ENCODE peak calls at places on chromosomes 16 and 17, in five cellular contexts. M is neuronal stem cell, Y is IMR-90, V is mesenchymal stem cell, O is H1. S is an unnamed sample.

GRCh38 chr16:17339764-17340541 is 130.8 kb downstream of the XYLT1 start:
- DNase-seq in M (no peak), Y (peak), V (no peak), O (no peak), S (no peak)

GRCh38 chr17:37490022-37490587 is 414 bp downstream of the DUSP14 start:
- DNase-seq in M (peak), Y (peak), V (peak), O (no peak), S (peak)

GRCh38 chr17:56350592-56350991 is 197.3 kb downstream of the ANKFN1 start:
- DNase-seq in M (no peak), Y (no peak), V (no peak), O (no peak), S (no peak)

GRCh38 chr17:40177275-40177874 is at the start of gene RAPGEFL1:
- DNase-seq in M (peak), Y (peak), V (peak), O (no peak), S (peak)

GRCh38 chr17:32259596-32259995 is 6.0 kb upstream of the RHBDL3 start:
- DNase-seq in M (no peak), Y (peak), V (peak), O (no peak), S (no peak)

GRCh38 chr17:77214328-77214727 is 73.6 kb downstream of the SEC14L1 start:
- DNase-seq in M (no peak), Y (no peak), V (no peak), O (no peak), S (no peak)

GRCh38 chr16:14640538-14640937 is 7.8 kb downstream of the BFAR start:
- DNase-seq in M (no peak), Y (no peak), V (no peak), O (no peak), S (no peak)

GRCh38 chr17:44636562-44636961 is 19.7 kb upstream of the MEIOC start:
- DNase-seq in M (no peak), Y (peak), V (peak), O (no peak), S (no peak)

GRCh38 chr16:24822974-24823373 is 22.8 kb upstream of the SLC5A11 start:
- DNase-seq in M (no peak), Y (no peak), V (no peak), O (no peak), S (no peak)

GRCh38 chr16:87702325-87702811 is 63.4 kb downstream of the KLHDC4 start:
- DNase-seq in M (no peak), Y (peak), V (peak), O (no peak), S (peak)

GRCh38 chr17:77692571-77693161 is 265.8 kb upstream of the TNRC6C start:
- DNase-seq in M (no peak), Y (peak), V (no peak), O (no peak), S (peak)

GRCh38 chr17:48127371-48128051 is 19.9 kb downstream of the SNX11 start:
- DNase-seq in M (no peak), Y (no peak), V (peak), O (no peak), S (no peak)

GRCh38 chr17:45265823-45266222 is 3.9 kb upstream of the SPATA32 start:
- DNase-seq in M (no peak), Y (peak), V (peak), O (no peak), S (no peak)

GRCh38 chr16:49461517-49461951 is 87.9 kb downstream of the C16orf78 start:
- DNase-seq in M (no peak), Y (no peak), V (no peak), O (no peak), S (peak)

GRCh38 chr17:58136669-58137279 is 11.4 kb upstream of the OR4D1 start:
- DNase-seq in M (no peak), Y (no peak), V (no peak), O (no peak), S (peak)

GRCh38 chr17:58341861-58342475 is 10.0 kb downstream of the SUPT4H1 start:
- DNase-seq in M (no peak), Y (no peak), V (no peak), O (no peak), S (no peak)

GRCh38 chr16:88685156-88686061 is 898 bp downstream of the SNAI3 start:
- DNase-seq in M (no peak), Y (peak), V (peak), O (no peak), S (no peak)

GRCh38 chr16:26316683-26317464 is 625.1 kb downstream of the HS3ST4 start:
- DNase-seq in M (peak), Y (no peak), V (no peak), O (peak), S (peak)

GRCh38 chr16:26111900-26112299 is 420.1 kb downstream of the HS3ST4 start:
- DNase-seq in M (no peak), Y (no peak), V (no peak), O (no peak), S (no peak)

GRCh38 chr16:85611205-85611454 is 2.0 kb upstream of the GSE1 start:
- DNase-seq in M (no peak), Y (no peak), V (peak), O (no peak), S (no peak)

GRCh38 chr16:49440156-49441065 is 66.8 kb downstream of the C16orf78 start:
- DNase-seq in M (no peak), Y (no peak), V (no peak), O (no peak), S (no peak)

GRCh38 chr17:61574542-61575351 is 16.3 kb downstream of the NACA2 start:
- DNase-seq in M (peak), Y (peak), V (peak), O (no peak), S (peak)

GRCh38 chr16:29943846-29944669 is 17.8 kb upstream of the TMEM219 start:
- DNase-seq in M (no peak), Y (peak), V (peak), O (no peak), S (peak)

GRCh38 chr16:79601092-79601977 is 798 bp upstream of the MAF start:
- DNase-seq in M (peak), Y (no peak), V (peak), O (no peak), S (peak)

GRCh38 chr16:50323335-50324011 is 45.3 kb downstream of the BRD7 start:
- DNase-seq in M (no peak), Y (peak), V (peak), O (no peak), S (no peak)

GRCh38 chr17:3024346-3024745 is 39.1 kb downstream of the OR1D5 start:
- DNase-seq in M (no peak), Y (no peak), V (no peak), O (no peak), S (no peak)

GRCh38 chr17:44909681-44910144 is 5.6 kb downstream of the GFAP start:
- DNase-seq in M (no peak), Y (peak), V (peak), O (no peak), S (no peak)

GRCh38 chr17:17751996-17752821 is 71.0 kb downstream of the RAI1 start:
- DNase-seq in M (peak), Y (peak), V (peak), O (peak), S (peak)

GRCh38 chr16:74034862-74035261 is 261.8 kb upstream of the PSMD7 start:
- DNase-seq in M (peak), Y (peak), V (no peak), O (no peak), S (no peak)

GRCh38 chr17:11332706-11333105 is 91.7 kb downstream of the SHISA6 start:
- DNase-seq in M (no peak), Y (no peak), V (no peak), O (no peak), S (no peak)

GRCh38 chr17:35578929-35579448 is 618 bp upstream of the PEX12 start:
- DNase-seq in M (no peak), Y (no peak), V (peak), O (no peak), S (no peak)

GRCh38 chr17:49229805-49230600 is 584 bp downstream of the PHOSPHO1 start:
- DNase-seq in M (no peak), Y (no peak), V (peak), O (no peak), S (no peak)

GRCh38 chr16:73125860-73126259 is 77.9 kb upstream of the ZFHX3 start:
- DNase-seq in M (no peak), Y (peak), V (peak), O (no peak), S (no peak)

GRCh38 chr16:28133666-28134065 is 70.2 kb upstream of the GSG1L start:
- DNase-seq in M (no peak), Y (no peak), V (no peak), O (no peak), S (no peak)

DNA sequence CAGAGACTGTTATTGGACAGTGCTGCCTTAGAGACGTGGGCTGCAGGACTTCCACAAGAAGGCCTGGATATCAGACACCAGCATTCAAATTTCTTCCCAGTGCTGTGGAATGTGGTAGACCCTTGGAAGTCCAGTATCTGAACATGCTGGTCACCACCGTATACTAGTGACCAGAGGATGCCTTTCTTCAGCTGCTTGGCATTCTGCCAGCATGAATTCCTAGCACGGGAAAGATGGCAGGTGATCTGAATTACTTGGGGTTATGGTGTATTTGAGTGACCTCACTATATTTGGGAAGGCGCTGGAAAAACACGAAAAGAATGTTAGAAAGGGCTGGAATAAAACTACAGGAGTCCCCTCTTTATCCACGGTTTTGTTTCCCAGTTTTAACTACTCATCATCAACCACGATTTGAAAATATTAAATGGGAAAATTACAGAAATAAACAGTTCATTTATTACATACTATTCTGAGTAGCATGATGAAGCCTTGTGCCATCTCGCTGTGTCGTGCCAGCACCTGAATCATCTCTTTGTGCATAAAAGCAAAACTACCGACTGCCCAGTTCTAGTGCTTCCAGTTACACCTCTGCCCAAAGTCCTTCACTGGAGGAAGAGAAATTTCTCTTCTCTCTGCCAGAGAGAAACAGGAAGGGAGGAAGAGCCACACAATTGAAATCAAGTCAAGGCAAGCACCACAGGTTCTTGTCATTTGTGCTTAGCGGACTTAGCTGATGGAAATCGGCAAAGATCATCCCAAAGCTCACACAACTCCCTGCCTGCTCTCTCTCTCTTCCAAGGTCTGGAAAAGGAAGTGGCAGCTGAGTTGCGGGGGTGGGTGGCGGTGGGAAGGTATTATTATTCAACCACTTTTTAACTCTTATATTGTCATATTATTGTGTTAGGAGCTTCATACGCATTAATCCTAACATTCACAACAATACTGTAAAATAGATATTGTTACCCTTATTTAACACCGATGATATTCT is 1.4 kb upstream of the CHST4 start:
- DNase-seq in M (no peak), Y (no peak), V (no peak), O (no peak), S (no peak)
- H2AFZ ChIP-seq in M (no peak), Y (no peak), V (no peak), O (peak), S (no peak)

GRCh38 chr17:82215972-82216300 is 3.3 kb upstream of the CCDC57 start:
- DNase-seq in M (no peak), Y (no peak), V (no peak), O (no peak), S (no peak)

GRCh38 chr17:82216301-82217119 is 3.9 kb upstream of the CCDC57 start:
- DNase-seq in M (no peak), Y (peak), V (peak), O (no peak), S (no peak)

GRCh38 chr17:82217530-82218204 is 5.0 kb upstream of the CCDC57 start:
- DNase-seq in M (no peak), Y (peak), V (peak), O (no peak), S (no peak)

GRCh38 chr17:82218349-82219075 is 5.9 kb upstream of the CCDC57 start:
- DNase-seq in M (no peak), Y (no peak), V (no peak), O (no peak), S (peak)

GRCh38 chr17:82217120-82217529 is 4.5 kb upstream of the CCDC57 start:
- DNase-seq in M (no peak), Y (no peak), V (peak), O (no peak), S (no peak)
- H3K4ac ChIP-seq in M (no peak), Y (peak), V (peak), O (no peak), S (no peak)

GRCh38 chr16:69404275-69404805 is 18.5 kb upstream of the TERF2 start:
- DNase-seq in M (no peak), Y (peak), V (peak), O (no peak), S (no peak)
- H2AFZ ChIP-seq in M (peak), Y (peak), V (no peak), O (peak), S (peak)

DNA sequence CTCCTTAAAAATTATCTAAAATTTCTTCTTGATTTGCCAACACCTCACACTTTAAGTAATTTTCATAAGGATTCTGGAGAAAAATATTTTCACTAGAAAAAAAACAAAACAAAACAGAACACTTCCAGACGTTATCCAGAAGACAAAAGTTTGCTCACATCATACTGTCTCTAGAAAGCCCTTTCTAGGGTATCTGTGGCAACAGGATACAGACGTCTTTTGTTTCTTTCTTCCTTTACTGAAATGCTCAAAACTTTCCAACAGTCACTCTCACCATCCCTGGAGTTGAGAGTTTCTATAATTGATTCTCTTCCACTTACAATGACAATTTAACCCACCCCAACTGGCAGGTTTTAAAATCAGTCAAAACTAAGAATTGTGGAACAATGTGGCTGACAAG is 2.6 kb downstream of the ZC3H7A start:
- DNase-seq in M (no peak), Y (no peak), V (no peak), O (no peak), S (no peak)
- H3K4ac ChIP-seq in M (no peak), Y (no peak), V (no peak), O (no peak), S (no peak)

GRCh38 chr17:6241381-6241780 is 171.2 kb downstream of the WSCD1 start:
- DNase-seq in M (no peak), Y (no peak), V (no peak), O (no peak), S (peak)

GRCh38 chr17:6241996-6242395 is 171.8 kb downstream of the WSCD1 start:
- DNase-seq in M (no peak), Y (no peak), V (no peak), O (no peak), S (peak)

GRCh38 chr17:6239237-6239798 is 169.1 kb downstream of the WSCD1 start:
- DNase-seq in M (no peak), Y (no peak), V (no peak), O (no peak), S (peak)

GRCh38 chr17:6240601-6241000 is 170.4 kb downstream of the WSCD1 start:
- DNase-seq in M (no peak), Y (no peak), V (no peak), O (no peak), S (peak)

GRCh38 chr17:6240001-6240400 is 169.8 kb downstream of the WSCD1 start:
- DNase-seq in M (no peak), Y (no peak), V (no peak), O (no peak), S (peak)
- H2AFZ ChIP-seq in M (no peak), Y (no peak), V (no peak), O (no peak), S (no peak)

GRCh38 chr17:38745545-38745944 is 2.6 kb downstream of the PCGF2 start:
- DNase-seq in M (no peak), Y (no peak), V (no peak), O (no peak), S (no peak)
- H3K4ac ChIP-seq in M (no peak), Y (no peak), V (no peak), O (no peak), S (no peak)

GRCh38 chr17:75295220-75296158 is 6.3 kb upstream of the SLC25A19 start:
- DNase-seq in M (no peak), Y (no peak), V (no peak), O (no peak), S (no peak)
- H2AFZ ChIP-seq in M (no peak), Y (no peak), V (no peak), O (no peak), S (no peak)

GRCh38 chr17:29278692-29279091 is 15.3 kb downstream of the NUFIP2 start:
- DNase-seq in M (no peak), Y (no peak), V (no peak), O (no peak), S (no peak)

GRCh38 chr17:29279397-29280070 is 14.4 kb downstream of the NUFIP2 start:
- DNase-seq in M (no peak), Y (no peak), V (no peak), O (no peak), S (no peak)

GRCh38 chr17:29273924-29274323 is 20.0 kb downstream of the NUFIP2 start:
- DNase-seq in M (no peak), Y (no peak), V (no peak), O (no peak), S (no peak)
- H3K4ac ChIP-seq in M (no peak), Y (no peak), V (no peak), O (no peak), S (no peak)

S was measured in H9.